ENCODE peak calls at places on chromosomes 13 and 19, in five cellular contexts. One of them, this sample, is unnamed.

GRCh38 chr13:113166266-113166665 is 7.8 kb downstream of the PROZ start:
- DNase-seq in activated CD4-positive, alpha-beta T cell treated with anti-CD3 and anti-CD28 coated beads for 24 hours: no peak
- DNase-seq in NCI-H2171 treated with DMSO at 0.1 percent for 48 hours: no peak
- DNase-seq in NCI-H2081 treated with DMSO at 0.1 percent for 48 hours: no peak
- DNase-seq in GM04504: no peak
- DNase-seq in this sample: no peak

GRCh38 chr19:7645656-7646425 is 8.9 kb downstream of the STXBP2 start:
- DNase-seq in NCI-H2171 treated with DMSO at 0.1 percent for 48 hours: no peak
- DNase-seq in GM04504: no peak
- DNase-seq in NCI-H2081 treated with DMSO at 0.1 percent for 48 hours: no peak
- DNase-seq in activated CD4-positive, alpha-beta T cell treated with anti-CD3 and anti-CD28 coated beads for 24 hours: no peak
- DNase-seq in this sample: no peak

GRCh38 chr19:16338470-16339360 is 14.1 kb downstream of the KLF2 start:
- DNase-seq in NCI-H2081 treated with DMSO at 0.1 percent for 48 hours: no peak
- DNase-seq in NCI-H2171 treated with DMSO at 0.1 percent for 48 hours: no peak
- DNase-seq in activated CD4-positive, alpha-beta T cell treated with anti-CD3 and anti-CD28 coated beads for 24 hours: no peak
- DNase-seq in GM04504: peak
- DNase-seq in this sample: no peak

GRCh38 chr19:7923295-7924191 is 2.4 kb downstream of the CTXN1 start:
- DNase-seq in NCI-H2081 treated with DMSO at 0.1 percent for 48 hours: no peak
- DNase-seq in activated CD4-positive, alpha-beta T cell treated with anti-CD3 and anti-CD28 coated beads for 24 hours: no peak
- DNase-seq in NCI-H2171 treated with DMSO at 0.1 percent for 48 hours: no peak
- DNase-seq in GM04504: no peak
- DNase-seq in this sample: no peak

GRCh38 chr19:47444388-47444821 is 25.1 kb upstream of the MEIS3 start:
- DNase-seq in NCI-H2081 treated with DMSO at 0.1 percent for 48 hours: no peak
- DNase-seq in activated CD4-positive, alpha-beta T cell treated with anti-CD3 and anti-CD28 coated beads for 24 hours: no peak
- DNase-seq in NCI-H2171 treated with DMSO at 0.1 percent for 48 hours: no peak
- DNase-seq in GM04504: no peak
- DNase-seq in this sample: no peak

GRCh38 chr13:28597641-28598040 is 61.3 kb upstream of the POMP start:
- DNase-seq in activated CD4-positive, alpha-beta T cell treated with anti-CD3 and anti-CD28 coated beads for 24 hours: no peak
- DNase-seq in NCI-H2081 treated with DMSO at 0.1 percent for 48 hours: no peak
- DNase-seq in NCI-H2171 treated with DMSO at 0.1 percent for 48 hours: no peak
- DNase-seq in GM04504: no peak
- DNase-seq in this sample: no peak

GRCh38 chr19:18464646-18465045 is 26.7 kb upstream of the ISYNA1 start:
- DNase-seq in GM04504: peak
- DNase-seq in activated CD4-positive, alpha-beta T cell treated with anti-CD3 and anti-CD28 coated beads for 24 hours: no peak
- DNase-seq in NCI-H2171 treated with DMSO at 0.1 percent for 48 hours: peak
- DNase-seq in NCI-H2081 treated with DMSO at 0.1 percent for 48 hours: peak
- DNase-seq in this sample: no peak

GRCh38 chr19:15010497-15011255 is 31.0 kb upstream of the SLC1A6 start:
- DNase-seq in activated CD4-positive, alpha-beta T cell treated with anti-CD3 and anti-CD28 coated beads for 24 hours: no peak
- DNase-seq in GM04504: no peak
- DNase-seq in NCI-H2171 treated with DMSO at 0.1 percent for 48 hours: no peak
- DNase-seq in NCI-H2081 treated with DMSO at 0.1 percent for 48 hours: no peak
- DNase-seq in this sample: no peak

GRCh38 chr19:39301562-39301961 is 5.4 kb downstream of the IFNL1 start:
- DNase-seq in NCI-H2171 treated with DMSO at 0.1 percent for 48 hours: no peak
- DNase-seq in NCI-H2081 treated with DMSO at 0.1 percent for 48 hours: no peak
- DNase-seq in GM04504: no peak
- DNase-seq in activated CD4-positive, alpha-beta T cell treated with anti-CD3 and anti-CD28 coated beads for 24 hours: no peak
- DNase-seq in this sample: no peak

GRCh38 chr13:33560722-33561121 is 257.2 kb upstream of the RFC3 start:
- DNase-seq in GM04504: no peak
- DNase-seq in NCI-H2171 treated with DMSO at 0.1 percent for 48 hours: no peak
- DNase-seq in NCI-H2081 treated with DMSO at 0.1 percent for 48 hours: no peak
- DNase-seq in activated CD4-positive, alpha-beta T cell treated with anti-CD3 and anti-CD28 coated beads for 24 hours: no peak
- DNase-seq in this sample: no peak

GRCh38 chr19:1295169-1296012 is 9.7 kb downstream of the EFNA2 start:
- DNase-seq in activated CD4-positive, alpha-beta T cell treated with anti-CD3 and anti-CD28 coated beads for 24 hours: no peak
- DNase-seq in GM04504: no peak
- DNase-seq in NCI-H2171 treated with DMSO at 0.1 percent for 48 hours: no peak
- DNase-seq in NCI-H2081 treated with DMSO at 0.1 percent for 48 hours: no peak
- DNase-seq in this sample: no peak

GRCh38 chr13:40315416-40316064 is 350.9 kb downstream of the FOXO1 start:
- DNase-seq in NCI-H2081 treated with DMSO at 0.1 percent for 48 hours: no peak
- DNase-seq in GM04504: no peak
- DNase-seq in activated CD4-positive, alpha-beta T cell treated with anti-CD3 and anti-CD28 coated beads for 24 hours: peak
- DNase-seq in NCI-H2171 treated with DMSO at 0.1 percent for 48 hours: peak
- DNase-seq in this sample: no peak

GRCh38 chr19:45901432-45901903 is 945 bp downstream of the MYPOP start:
- DNase-seq in NCI-H2081 treated with DMSO at 0.1 percent for 48 hours: no peak
- DNase-seq in NCI-H2171 treated with DMSO at 0.1 percent for 48 hours: peak
- DNase-seq in GM04504: no peak
- DNase-seq in activated CD4-positive, alpha-beta T cell treated with anti-CD3 and anti-CD28 coated beads for 24 hours: no peak
- DNase-seq in this sample: no peak

GRCh38 chr13:112545866-112546265 is 42.1 kb downstream of the TUBGCP3 start:
- DNase-seq in GM04504: peak
- DNase-seq in NCI-H2171 treated with DMSO at 0.1 percent for 48 hours: no peak
- DNase-seq in NCI-H2081 treated with DMSO at 0.1 percent for 48 hours: no peak
- DNase-seq in activated CD4-positive, alpha-beta T cell treated with anti-CD3 and anti-CD28 coated beads for 24 hours: no peak
- DNase-seq in this sample: no peak

GRCh38 chr13:95536629-95537241 is 15.8 kb upstream of the CLDN10 start:
- DNase-seq in NCI-H2171 treated with DMSO at 0.1 percent for 48 hours: peak
- DNase-seq in activated CD4-positive, alpha-beta T cell treated with anti-CD3 and anti-CD28 coated beads for 24 hours: no peak
- DNase-seq in NCI-H2081 treated with DMSO at 0.1 percent for 48 hours: peak
- DNase-seq in GM04504: no peak
- DNase-seq in this sample: no peak

GRCh38 chr13:31765441-31765840 is 26.1 kb downstream of the RXFP2 start:
- DNase-seq in GM04504: peak
- DNase-seq in NCI-H2081 treated with DMSO at 0.1 percent for 48 hours: no peak
- DNase-seq in activated CD4-positive, alpha-beta T cell treated with anti-CD3 and anti-CD28 coated beads for 24 hours: no peak
- DNase-seq in NCI-H2171 treated with DMSO at 0.1 percent for 48 hours: no peak
- DNase-seq in this sample: no peak

GRCh38 chr13:32381539-32381938 is 46.4 kb downstream of the N4BP2L1 start:
- DNase-seq in activated CD4-positive, alpha-beta T cell treated with anti-CD3 and anti-CD28 coated beads for 24 hours: no peak
- DNase-seq in NCI-H2171 treated with DMSO at 0.1 percent for 48 hours: peak
- DNase-seq in NCI-H2081 treated with DMSO at 0.1 percent for 48 hours: no peak
- DNase-seq in GM04504: no peak
- DNase-seq in this sample: no peak

GRCh38 chr19:40294560-40294959 is 9.4 kb upstream of the AKT2 start:
- DNase-seq in NCI-H2171 treated with DMSO at 0.1 percent for 48 hours: no peak
- DNase-seq in activated CD4-positive, alpha-beta T cell treated with anti-CD3 and anti-CD28 coated beads for 24 hours: no peak
- DNase-seq in NCI-H2081 treated with DMSO at 0.1 percent for 48 hours: no peak
- DNase-seq in GM04504: no peak
- DNase-seq in this sample: no peak

GRCh38 chr19:58554494-58555368 is at the start of gene CHMP2A:
- DNase-seq in activated CD4-positive, alpha-beta T cell treated with anti-CD3 and anti-CD28 coated beads for 24 hours: peak
- DNase-seq in NCI-H2081 treated with DMSO at 0.1 percent for 48 hours: no peak
- DNase-seq in GM04504: peak
- DNase-seq in NCI-H2171 treated with DMSO at 0.1 percent for 48 hours: no peak
- DNase-seq in this sample: no peak

GRCh38 chr13:44003481-44003880 is 123.8 kb downstream of the LACC1 start:
- DNase-seq in NCI-H2081 treated with DMSO at 0.1 percent for 48 hours: no peak
- DNase-seq in GM04504: no peak
- DNase-seq in NCI-H2171 treated with DMSO at 0.1 percent for 48 hours: no peak
- DNase-seq in activated CD4-positive, alpha-beta T cell treated with anti-CD3 and anti-CD28 coated beads for 24 hours: no peak
- DNase-seq in this sample: no peak

GRCh38 chr19:49362048-49362925 is at the start of gene TEAD2:
- DNase-seq in NCI-H2081 treated with DMSO at 0.1 percent for 48 hours: no peak
- DNase-seq in NCI-H2171 treated with DMSO at 0.1 percent for 48 hours: no peak
- DNase-seq in GM04504: peak
- DNase-seq in activated CD4-positive, alpha-beta T cell treated with anti-CD3 and anti-CD28 coated beads for 24 hours: no peak
- DNase-seq in this sample: no peak

GRCh38 chr13:102904408-102904862 is 58.6 kb downstream of the ERCC5 start:
- DNase-seq in NCI-H2171 treated with DMSO at 0.1 percent for 48 hours: no peak
- DNase-seq in activated CD4-positive, alpha-beta T cell treated with anti-CD3 and anti-CD28 coated beads for 24 hours: no peak
- DNase-seq in NCI-H2081 treated with DMSO at 0.1 percent for 48 hours: no peak
- DNase-seq in GM04504: no peak
- DNase-seq in this sample: no peak

GRCh38 chr19:34998777-34999497 is 1.2 kb upstream of the GRAMD1A start:
- DNase-seq in GM04504: no peak
- DNase-seq in NCI-H2081 treated with DMSO at 0.1 percent for 48 hours: no peak
- DNase-seq in NCI-H2171 treated with DMSO at 0.1 percent for 48 hours: no peak
- DNase-seq in activated CD4-positive, alpha-beta T cell treated with anti-CD3 and anti-CD28 coated beads for 24 hours: no peak
- DNase-seq in this sample: no peak

GRCh38 chr13:109610517-109610916 is 175.9 kb downstream of the IRS2 start:
- DNase-seq in GM04504: no peak
- DNase-seq in NCI-H2171 treated with DMSO at 0.1 percent for 48 hours: no peak
- DNase-seq in activated CD4-positive, alpha-beta T cell treated with anti-CD3 and anti-CD28 coated beads for 24 hours: peak
- DNase-seq in NCI-H2081 treated with DMSO at 0.1 percent for 48 hours: no peak
- DNase-seq in this sample: no peak

GRCh38 chr13:107289540-107289939 is 721.6 kb upstream of the ARGLU1 start:
- DNase-seq in GM04504: peak
- DNase-seq in activated CD4-positive, alpha-beta T cell treated with anti-CD3 and anti-CD28 coated beads for 24 hours: no peak
- DNase-seq in NCI-H2081 treated with DMSO at 0.1 percent for 48 hours: peak
- DNase-seq in NCI-H2171 treated with DMSO at 0.1 percent for 48 hours: no peak
- DNase-seq in this sample: no peak

GRCh38 chr13:85806553-85807175 is 7.4 kb upstream of the SLITRK6 start:
- DNase-seq in GM04504: peak
- DNase-seq in NCI-H2081 treated with DMSO at 0.1 percent for 48 hours: peak
- DNase-seq in NCI-H2171 treated with DMSO at 0.1 percent for 48 hours: peak
- DNase-seq in activated CD4-positive, alpha-beta T cell treated with anti-CD3 and anti-CD28 coated beads for 24 hours: no peak
- DNase-seq in this sample: no peak

GRCh38 chr19:50796128-50796633 is 6.0 kb downstream of the ACP4 start:
- DNase-seq in GM04504: no peak
- DNase-seq in NCI-H2171 treated with DMSO at 0.1 percent for 48 hours: peak
- DNase-seq in activated CD4-positive, alpha-beta T cell treated with anti-CD3 and anti-CD28 coated beads for 24 hours: no peak
- DNase-seq in NCI-H2081 treated with DMSO at 0.1 percent for 48 hours: no peak
- DNase-seq in this sample: no peak

GRCh38 chr13:48567521-48568331 is 34.8 kb upstream of the RCBTB2 start:
- DNase-seq in GM04504: no peak
- DNase-seq in activated CD4-positive, alpha-beta T cell treated with anti-CD3 and anti-CD28 coated beads for 24 hours: no peak
- DNase-seq in NCI-H2171 treated with DMSO at 0.1 percent for 48 hours: no peak
- DNase-seq in NCI-H2081 treated with DMSO at 0.1 percent for 48 hours: no peak
- DNase-seq in this sample: no peak

GRCh38 chr19:42596391-42597071 is 1.8 kb upstream of the CEACAM8 start:
- DNase-seq in NCI-H2081 treated with DMSO at 0.1 percent for 48 hours: no peak
- DNase-seq in activated CD4-positive, alpha-beta T cell treated with anti-CD3 and anti-CD28 coated beads for 24 hours: peak
- DNase-seq in GM04504: no peak
- DNase-seq in NCI-H2171 treated with DMSO at 0.1 percent for 48 hours: peak
- DNase-seq in this sample: no peak

GRCh38 chr19:33193864-33194362 is at the start of gene LRP3:
- DNase-seq in NCI-H2171 treated with DMSO at 0.1 percent for 48 hours: peak
- DNase-seq in NCI-H2081 treated with DMSO at 0.1 percent for 48 hours: no peak
- DNase-seq in GM04504: no peak
- DNase-seq in activated CD4-positive, alpha-beta T cell treated with anti-CD3 and anti-CD28 coated beads for 24 hours: no peak
- DNase-seq in this sample: no peak

GRCh38 chr19:8487137-8487851 is 15.1 kb downstream of the PRAM1 start:
- DNase-seq in NCI-H2171 treated with DMSO at 0.1 percent for 48 hours: no peak
- DNase-seq in NCI-H2081 treated with DMSO at 0.1 percent for 48 hours: no peak
- DNase-seq in GM04504: no peak
- DNase-seq in activated CD4-positive, alpha-beta T cell treated with anti-CD3 and anti-CD28 coated beads for 24 hours: no peak
- DNase-seq in this sample: no peak

GRCh38 chr19:46221981-46222610 is 7.4 kb upstream of the IGFL1 start:
- DNase-seq in GM04504: peak
- DNase-seq in activated CD4-positive, alpha-beta T cell treated with anti-CD3 and anti-CD28 coated beads for 24 hours: no peak
- DNase-seq in NCI-H2081 treated with DMSO at 0.1 percent for 48 hours: no peak
- DNase-seq in NCI-H2171 treated with DMSO at 0.1 percent for 48 hours: no peak
- DNase-seq in this sample: no peak

GRCh38 chr19:38285567-38285966 is 18.5 kb upstream of the C19orf33 start:
- DNase-seq in NCI-H2171 treated with DMSO at 0.1 percent for 48 hours: no peak
- DNase-seq in GM04504: peak
- DNase-seq in activated CD4-positive, alpha-beta T cell treated with anti-CD3 and anti-CD28 coated beads for 24 hours: no peak
- DNase-seq in NCI-H2081 treated with DMSO at 0.1 percent for 48 hours: no peak
- DNase-seq in this sample: no peak